ENCODE peak calls at places on chromosomes 16 and 17, in eight cellular contexts. One of them, this sample, is unnamed.

GRCh38 chr17:3859895-3860294 is 13.8 kb upstream of the NCBP3 start:
- DNase-seq in A549: no peak
- DNase-seq in thoracic aorta: no peak
- DNase-seq in ovary: no peak
- DNase-seq in kidney: peak
- DNase-seq in body of pancreas: no peak
- DNase-seq in heart right ventricle: no peak
- DNase-seq in cardiac muscle cell: no peak
- DNase-seq in this sample: no peak

GRCh38 chr17:80069886-80070177 is 31.5 kb upstream of the GAA start:
- DNase-seq in A549: no peak
- DNase-seq in thoracic aorta: no peak
- DNase-seq in ovary: peak
- DNase-seq in kidney: peak
- DNase-seq in body of pancreas: no peak
- DNase-seq in heart right ventricle: no peak
- DNase-seq in cardiac muscle cell: no peak
- DNase-seq in this sample: no peak

GRCh38 chr17:74864866-74865395 is 5.2 kb upstream of the GRIN2C start:
- DNase-seq in A549: peak
- DNase-seq in thoracic aorta: no peak
- DNase-seq in ovary: peak
- DNase-seq in kidney: no peak
- DNase-seq in body of pancreas: peak
- DNase-seq in heart right ventricle: peak
- DNase-seq in cardiac muscle cell: peak
- DNase-seq in this sample: peak

GRCh38 chr16:4692460-4693295 is 684 bp upstream of the NUDT16L1 start:
- DNase-seq in A549: peak
- DNase-seq in thoracic aorta: no peak
- DNase-seq in ovary: no peak
- DNase-seq in kidney: no peak
- DNase-seq in body of pancreas: no peak
- DNase-seq in heart right ventricle: no peak
- DNase-seq in cardiac muscle cell: no peak
- DNase-seq in this sample: no peak

GRCh38 chr17:81090361-81091133 is 55.6 kb downstream of the BAIAP2 start:
- DNase-seq in A549: peak
- DNase-seq in thoracic aorta: no peak
- DNase-seq in ovary: no peak
- DNase-seq in kidney: no peak
- DNase-seq in body of pancreas: no peak
- DNase-seq in heart right ventricle: no peak
- DNase-seq in cardiac muscle cell: no peak
- DNase-seq in this sample: peak

GRCh38 chr17:12918132-12918531 is 99.7 kb downstream of the ELAC2 start:
- DNase-seq in A549: no peak
- DNase-seq in thoracic aorta: no peak
- DNase-seq in ovary: no peak
- DNase-seq in kidney: no peak
- DNase-seq in body of pancreas: no peak
- DNase-seq in heart right ventricle: no peak
- DNase-seq in cardiac muscle cell: no peak
- DNase-seq in this sample: no peak

GRCh38 chr16:89922884-89923639 is at the start of gene TUBB3:
- DNase-seq in A549: peak
- DNase-seq in thoracic aorta: no peak
- DNase-seq in ovary: no peak
- DNase-seq in kidney: peak
- DNase-seq in body of pancreas: peak
- DNase-seq in heart right ventricle: peak
- DNase-seq in cardiac muscle cell: peak
- DNase-seq in this sample: peak

GRCh38 chr16:14553447-14553846 is 76.6 kb downstream of the PARN start:
- DNase-seq in A549: no peak
- DNase-seq in thoracic aorta: no peak
- DNase-seq in ovary: no peak
- DNase-seq in kidney: no peak
- DNase-seq in body of pancreas: no peak
- DNase-seq in heart right ventricle: no peak
- DNase-seq in cardiac muscle cell: no peak
- DNase-seq in this sample: no peak

GRCh38 chr17:12328204-12328603 is 307.5 kb downstream of the MAP2K4 start:
- DNase-seq in A549: no peak
- DNase-seq in thoracic aorta: no peak
- DNase-seq in ovary: no peak
- DNase-seq in kidney: no peak
- DNase-seq in body of pancreas: no peak
- DNase-seq in heart right ventricle: no peak
- DNase-seq in cardiac muscle cell: no peak
- DNase-seq in this sample: no peak

GRCh38 chr17:10403589-10403988 is 18.2 kb downstream of the MYH8 start:
- DNase-seq in A549: no peak
- DNase-seq in thoracic aorta: no peak
- DNase-seq in ovary: no peak
- DNase-seq in kidney: no peak
- DNase-seq in body of pancreas: no peak
- DNase-seq in heart right ventricle: no peak
- DNase-seq in cardiac muscle cell: no peak
- DNase-seq in this sample: no peak

GRCh38 chr17:3961564-3962047 is 2.6 kb downstream of the ATP2A3 start:
- DNase-seq in A549: no peak
- DNase-seq in thoracic aorta: no peak
- DNase-seq in ovary: no peak
- DNase-seq in kidney: peak
- DNase-seq in body of pancreas: no peak
- DNase-seq in heart right ventricle: no peak
- DNase-seq in cardiac muscle cell: no peak
- DNase-seq in this sample: no peak

GRCh38 chr17:67076290-67076689 is 31.9 kb downstream of the CACNG1 start:
- DNase-seq in A549: no peak
- DNase-seq in thoracic aorta: no peak
- DNase-seq in ovary: no peak
- DNase-seq in kidney: no peak
- DNase-seq in body of pancreas: peak
- DNase-seq in heart right ventricle: no peak
- DNase-seq in cardiac muscle cell: no peak
- DNase-seq in this sample: no peak

GRCh38 chr16:24562811-24563210 is 23.4 kb downstream of the RBBP6 start:
- DNase-seq in A549: no peak
- DNase-seq in thoracic aorta: no peak
- DNase-seq in ovary: no peak
- DNase-seq in kidney: no peak
- DNase-seq in body of pancreas: no peak
- DNase-seq in heart right ventricle: no peak
- DNase-seq in cardiac muscle cell: no peak
- DNase-seq in this sample: no peak

GRCh38 chr16:4052801-4053662 is 63.2 kb downstream of the ADCY9 start:
- DNase-seq in A549: no peak
- DNase-seq in thoracic aorta: no peak
- DNase-seq in ovary: peak
- DNase-seq in kidney: no peak
- DNase-seq in body of pancreas: peak
- DNase-seq in heart right ventricle: peak
- DNase-seq in cardiac muscle cell: peak
- DNase-seq in this sample: no peak

GRCh38 chr16:79093554-79093967 is 507.0 kb downstream of the MAF start:
- DNase-seq in A549: no peak
- DNase-seq in thoracic aorta: no peak
- DNase-seq in ovary: no peak
- DNase-seq in kidney: no peak
- DNase-seq in body of pancreas: no peak
- DNase-seq in heart right ventricle: peak
- DNase-seq in cardiac muscle cell: no peak
- DNase-seq in this sample: no peak

GRCh38 chr17:17063546-17064122 is 21.4 kb downstream of the MPRIP start:
- DNase-seq in A549: no peak
- DNase-seq in thoracic aorta: no peak
- DNase-seq in ovary: no peak
- DNase-seq in kidney: peak
- DNase-seq in body of pancreas: peak
- DNase-seq in heart right ventricle: peak
- DNase-seq in cardiac muscle cell: no peak
- DNase-seq in this sample: no peak

GRCh38 chr16:30875881-30876791 is 17.7 kb downstream of the BCL7C start:
- DNase-seq in A549: no peak
- DNase-seq in thoracic aorta: no peak
- DNase-seq in ovary: no peak
- DNase-seq in kidney: no peak
- DNase-seq in body of pancreas: no peak
- DNase-seq in heart right ventricle: no peak
- DNase-seq in cardiac muscle cell: peak
- DNase-seq in this sample: no peak

GRCh38 chr17:61479493-61480413 is 27.5 kb downstream of the TBX4 start:
- DNase-seq in A549: no peak
- DNase-seq in thoracic aorta: no peak
- DNase-seq in ovary: no peak
- DNase-seq in kidney: peak
- DNase-seq in body of pancreas: no peak
- DNase-seq in heart right ventricle: no peak
- DNase-seq in cardiac muscle cell: no peak
- DNase-seq in this sample: no peak

GRCh38 chr16:19386555-19386954 is 31.1 kb upstream of the TMC5 start:
- DNase-seq in A549: no peak
- DNase-seq in thoracic aorta: no peak
- DNase-seq in ovary: no peak
- DNase-seq in kidney: no peak
- DNase-seq in body of pancreas: no peak
- DNase-seq in heart right ventricle: no peak
- DNase-seq in cardiac muscle cell: no peak
- DNase-seq in this sample: no peak

GRCh38 chr17:28854457-28855382 is at the start of gene ERAL1:
- DNase-seq in A549: peak
- DNase-seq in thoracic aorta: peak
- DNase-seq in ovary: peak
- DNase-seq in kidney: peak
- DNase-seq in body of pancreas: peak
- DNase-seq in heart right ventricle: peak
- DNase-seq in cardiac muscle cell: peak
- DNase-seq in this sample: peak

GRCh38 chr16:79825002-79825401 is 224.5 kb upstream of the MAF start:
- DNase-seq in A549: no peak
- DNase-seq in thoracic aorta: no peak
- DNase-seq in ovary: no peak
- DNase-seq in kidney: no peak
- DNase-seq in body of pancreas: no peak
- DNase-seq in heart right ventricle: no peak
- DNase-seq in cardiac muscle cell: no peak
- DNase-seq in this sample: no peak

GRCh38 chr17:81003711-81004335 is 12.2 kb downstream of the CHMP6 start:
- DNase-seq in A549: no peak
- DNase-seq in thoracic aorta: no peak
- DNase-seq in ovary: no peak
- DNase-seq in kidney: peak
- DNase-seq in body of pancreas: peak
- DNase-seq in heart right ventricle: no peak
- DNase-seq in cardiac muscle cell: no peak
- DNase-seq in this sample: no peak

GRCh38 chr16:16071631-16072244 is 122.3 kb downstream of the ABCC1 start:
- DNase-seq in A549: no peak
- DNase-seq in thoracic aorta: no peak
- DNase-seq in ovary: peak
- DNase-seq in kidney: no peak
- DNase-seq in body of pancreas: peak
- DNase-seq in heart right ventricle: peak
- DNase-seq in cardiac muscle cell: peak
- DNase-seq in this sample: no peak

GRCh38 chr16:80433617-80434016 is 107.2 kb upstream of the DYNLRB2 start:
- DNase-seq in A549: no peak
- DNase-seq in thoracic aorta: no peak
- DNase-seq in ovary: no peak
- DNase-seq in kidney: no peak
- DNase-seq in body of pancreas: no peak
- DNase-seq in heart right ventricle: no peak
- DNase-seq in cardiac muscle cell: no peak
- DNase-seq in this sample: peak

GRCh38 chr17:78558181-78558850 is 18.9 kb downstream of the DNAH17 start:
- DNase-seq in A549: peak
- DNase-seq in thoracic aorta: no peak
- DNase-seq in ovary: no peak
- DNase-seq in kidney: no peak
- DNase-seq in body of pancreas: no peak
- DNase-seq in heart right ventricle: no peak
- DNase-seq in cardiac muscle cell: no peak
- DNase-seq in this sample: peak

GRCh38 chr16:85167589-85168537 is 55.6 kb upstream of the CIBAR2 start:
- DNase-seq in A549: no peak
- DNase-seq in thoracic aorta: no peak
- DNase-seq in ovary: no peak
- DNase-seq in kidney: peak
- DNase-seq in body of pancreas: no peak
- DNase-seq in heart right ventricle: no peak
- DNase-seq in cardiac muscle cell: no peak
- DNase-seq in this sample: no peak
- TF ChIP-seq CTCF in A549: no peak
- TF ChIP-seq CTCF in thoracic aorta: no peak
- TF ChIP-seq CTCF in ovary: no peak
- TF ChIP-seq CTCF in kidney: no peak
- TF ChIP-seq CTCF in body of pancreas: no peak
- TF ChIP-seq CTCF in heart right ventricle: no peak
- TF ChIP-seq CTCF in cardiac muscle cell: no peak
- TF ChIP-seq CTCF in this sample: no peak

DNA sequence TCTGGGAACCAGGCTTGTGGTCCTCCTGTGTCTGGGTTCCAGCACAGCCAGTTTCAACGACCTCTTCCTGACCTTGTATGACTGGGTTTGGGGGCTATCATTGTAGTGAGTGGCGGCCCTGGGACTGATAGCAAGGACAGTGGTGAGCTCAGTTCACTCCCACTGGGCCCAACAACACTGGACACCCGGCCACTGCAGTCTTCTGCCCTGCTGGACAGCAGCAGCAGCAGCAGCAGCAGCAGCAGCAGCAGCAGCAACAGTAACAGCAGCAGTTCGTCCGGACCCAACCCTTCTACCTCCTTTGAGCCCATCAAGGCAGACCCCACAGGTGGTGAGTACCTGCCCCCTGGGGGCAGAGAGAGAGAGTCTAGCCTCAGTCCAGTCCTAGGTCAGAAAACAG is 3.3 kb upstream of the ELMO3 start:
- DNase-seq in A549: no peak
- DNase-seq in thoracic aorta: no peak
- DNase-seq in ovary: no peak
- DNase-seq in kidney: no peak
- DNase-seq in body of pancreas: no peak
- DNase-seq in heart right ventricle: no peak
- DNase-seq in cardiac muscle cell: no peak
- DNase-seq in this sample: no peak
- H3K27ac ChIP-seq in A549: no peak
- H3K27ac ChIP-seq in thoracic aorta: no peak
- H3K27ac ChIP-seq in ovary: no peak
- H3K27ac ChIP-seq in kidney: no peak
- H3K27ac ChIP-seq in body of pancreas: no peak
- H3K27ac ChIP-seq in heart right ventricle: no peak
- H3K27ac ChIP-seq in cardiac muscle cell: no peak
- H3K27ac ChIP-seq in this sample: peak

GRCh38 chr17:57541472-57542394 is 203.4 kb downstream of the CCDC182 start:
- DNase-seq in A549: peak
- DNase-seq in thoracic aorta: peak
- DNase-seq in ovary: no peak
- DNase-seq in kidney: no peak
- DNase-seq in body of pancreas: no peak
- DNase-seq in heart right ventricle: peak
- DNase-seq in cardiac muscle cell: no peak
- DNase-seq in this sample: peak
- TF ChIP-seq CTCF in A549: no peak
- TF ChIP-seq CTCF in thoracic aorta: no peak
- TF ChIP-seq CTCF in ovary: no peak
- TF ChIP-seq CTCF in kidney: no peak
- TF ChIP-seq CTCF in body of pancreas: no peak
- TF ChIP-seq CTCF in heart right ventricle: no peak
- TF ChIP-seq CTCF in cardiac muscle cell: no peak
- TF ChIP-seq CTCF in this sample: no peak

GRCh38 chr17:35716897-35717839 is 14.3 kb upstream of the RASL10B start:
- DNase-seq in A549: no peak
- DNase-seq in thoracic aorta: no peak
- DNase-seq in ovary: no peak
- DNase-seq in kidney: no peak
- DNase-seq in body of pancreas: peak
- DNase-seq in heart right ventricle: no peak
- DNase-seq in cardiac muscle cell: no peak
- DNase-seq in this sample: no peak
- H3K27ac ChIP-seq in A549: no peak
- H3K27ac ChIP-seq in thoracic aorta: peak
- H3K27ac ChIP-seq in ovary: no peak
- H3K27ac ChIP-seq in kidney: peak
- H3K27ac ChIP-seq in body of pancreas: peak
- H3K27ac ChIP-seq in heart right ventricle: peak
- H3K27ac ChIP-seq in cardiac muscle cell: peak
- H3K27ac ChIP-seq in this sample: no peak

This sample was measured in RWPE1.